ENCODE peak calls at places on chromosomes 2 and 18, in seven cellular contexts. C, Q, B, X, E, O and M are unnamed samples.

GRCh38 chr2:140786585-140786984 is 1344.2 kb downstream of the LRP1B start:
- DNase-seq in Q (no peak), C (no peak), O (no peak), E (no peak), X (no peak), B (no peak), M (no peak)

GRCh38 chr2:218485986-218486667 is 67.2 kb downstream of the VIL1 start:
- DNase-seq in C (no peak), B (peak; percentile 48), X (no peak), E (no peak), Q (no peak), O (no peak), M (no peak)

GRCh38 chr18:79589601-79590091 is 90.0 kb upstream of the CTDP1 start:
- DNase-seq in E (no peak), B (no peak), X (no peak), O (no peak), Q (no peak), C (no peak), M (no peak)

GRCh38 chr2:33240178-33240577 is 236.3 kb upstream of the RASGRP3 start:
- DNase-seq in O (no peak), X (no peak), E (no peak), Q (no peak), C (no peak), B (peak; percentile 66), M (no peak)

GRCh38 chr18:56168049-56168781 is 470.2 kb downstream of the TXNL1 start:
- DNase-seq in B (no peak), E (no peak), X (no peak), O (no peak), C (no peak), Q (no peak), M (no peak)

GRCh38 chr18:25915907-25916306 is 174.5 kb downstream of the SS18 start:
- DNase-seq in X (no peak), C (no peak), Q (no peak), E (no peak), B (no peak), O (no peak), M (no peak)

GRCh38 chr2:179861027-179861776 is at the start of gene ZNF385B:
- DNase-seq in X (no peak), Q (no peak), O (peak; percentile 44), E (no peak), C (no peak), B (no peak), M (no peak)

GRCh38 chr2:114123925-114124324 is 234.0 kb downstream of the ACTR3 start:
- DNase-seq in C (no peak), B (no peak), X (no peak), E (no peak), O (no peak), Q (no peak), M (no peak)

GRCh38 chr2:34524115-34524514 is 925.0 kb upstream of the FAM98A start:
- DNase-seq in X (no peak), E (no peak), O (no peak), C (no peak), B (no peak), Q (no peak), M (no peak)

GRCh38 chr18:79784965-79785770 is 12.6 kb upstream of the KCNG2 start:
- DNase-seq in B (no peak), X (no peak), Q (no peak), E (no peak), O (no peak), C (no peak), M (no peak)

GRCh38 chr2:206082298-206082843 is 3.6 kb downstream of the INO80D start:
- DNase-seq in B (no peak), C (no peak), O (no peak), E (no peak), X (no peak), Q (no peak), M (no peak)

GRCh38 chr2:223528036-223528435 is 74.1 kb downstream of the SCG2 start:
- DNase-seq in B (no peak), O (no peak), Q (no peak), E (no peak), X (no peak), C (no peak), M (no peak)

GRCh38 chr2:55490554-55490953 is 29.0 kb upstream of the CFAP36 start:
- DNase-seq in Q (no peak), O (no peak), X (no peak), E (no peak), B (peak; percentile 65), C (no peak), M (peak; percentile 67)

GRCh38 chr2:240949791-240950705 is 43.9 kb downstream of the CROCC2 start:
- DNase-seq in O (no peak), E (no peak), X (no peak), C (peak; percentile 36), Q (no peak), B (no peak), M (peak; percentile 12)

GRCh38 chr18:23053756-23054457 is 81.4 kb upstream of the CABLES1 start:
- DNase-seq in C (peak; percentile 66), Q (no peak), O (no peak), E (no peak), B (peak; percentile 50), X (peak; percentile 63), M (no peak)

GRCh38 chr2:170493698-170494097 is 221.4 kb upstream of the SP5 start:
- DNase-seq in Q (no peak), X (no peak), C (no peak), B (no peak), E (no peak), O (no peak), M (no peak)

GRCh38 chr2:189685540-189686229 is 11.2 kb downstream of the ANKAR start:
- DNase-seq in E (no peak), X (no peak), O (no peak), Q (peak; percentile 26), B (no peak), C (no peak), M (peak; percentile 41)

GRCh38 chr2:206801417-206801772 is 36.0 kb downstream of the FASTKD2 start:
- DNase-seq in C (no peak), B (no peak), E (no peak), O (no peak), X (no peak), Q (no peak), M (no peak)

GRCh38 chr2:170276926-170277571 is 99.1 kb downstream of the MYO3B start:
- DNase-seq in E (no peak), B (no peak), O (no peak), C (no peak), X (no peak), Q (no peak), M (no peak)

GRCh38 chr2:64291181-64291580 is 147.0 kb upstream of the PELI1 start:
- DNase-seq in E (no peak), O (no peak), C (no peak), X (peak; percentile 83), B (no peak), Q (peak; percentile 53), M (no peak)

GRCh38 chr2:119943058-119943457 is 69.8 kb upstream of the EPB41L5 start:
- DNase-seq in E (no peak), O (no peak), C (no peak), Q (peak; percentile 4), B (no peak), X (no peak), M (no peak)

GRCh38 chr18:3380384-3380961 is 69.5 kb upstream of the TGIF1 start:
- DNase-seq in C (no peak), O (no peak), Q (peak; percentile 62), E (no peak), X (no peak), B (no peak), M (no peak)

GRCh38 chr2:172370821-172371455 is 56.4 kb upstream of the ITGA6 start:
- DNase-seq in Q (no peak), C (no peak), O (no peak), E (no peak), X (no peak), B (no peak), M (no peak)

GRCh38 chr2:240277073-240277806 is 136.8 kb upstream of the OTOS start:
- DNase-seq in C (no peak), E (no peak), O (no peak), Q (no peak), B (no peak), X (peak; percentile 86), M (no peak)

GRCh38 chr2:170716851-170717598 is 1.9 kb downstream of the SP5 start:
- DNase-seq in Q (no peak), E (no peak), B (peak; percentile 69), X (peak; percentile 70), O (peak; percentile 75), C (no peak), M (peak; percentile 23)

GRCh38 chr18:8423051-8423558 is 186.1 kb upstream of the RAB12 start:
- DNase-seq in Q (peak; percentile 52), X (no peak), O (no peak), E (no peak), B (peak; percentile 57), C (no peak), M (no peak)

GRCh38 chr2:182779323-182779722 is 63.3 kb downstream of the DNAJC10 start:
- DNase-seq in Q (no peak), X (no peak), B (no peak), C (no peak), O (no peak), E (no peak), M (no peak)

GRCh38 chr2:235511187-235511661 is 17.4 kb downstream of the AGAP1 start:
- DNase-seq in Q (peak; percentile 50), C (no peak), B (peak; percentile 48), E (no peak), X (no peak), O (no peak), M (no peak)

GRCh38 chr18:4068552-4069158 is 386.5 kb downstream of the DLGAP1 start:
- DNase-seq in Q (peak; percentile 41), X (no peak), E (no peak), O (peak; percentile 38), B (peak; percentile 34), C (no peak), M (no peak)

GRCh38 chr2:240013343-240013742 is 11.8 kb downstream of the NDUFA10 start:
- DNase-seq in Q (no peak), C (no peak), B (no peak), E (no peak), X (no peak), O (no peak), M (no peak)

GRCh38 chr18:66825347-66825746 is 221.5 kb upstream of the CDH19 start:
- DNase-seq in C (no peak), O (no peak), X (no peak), B (no peak), Q (no peak), E (no peak), M (no peak)

GRCh38 chr18:47877892-47878291 is 52.6 kb downstream of the SMAD2 start:
- DNase-seq in E (no peak), X (no peak), O (no peak), B (no peak), Q (no peak), C (no peak), M (no peak)

GRCh38 chr2:240348522-240348921 is 86.9 kb upstream of the GPC1 start:
- DNase-seq in B (no peak), E (no peak), X (peak; percentile 44), C (no peak), O (no peak), Q (no peak), M (no peak)

GRCh38 chr2:2024751-2025481 is 280.6 kb upstream of the PXDN start:
- DNase-seq in C (no peak), E (no peak), Q (no peak), O (no peak), B (no peak), X (no peak), M (no peak)

GRCh38 chr18:27181726-27182125 is 3.4 kb downstream of the CHST9 start:
- DNase-seq in E (no peak), B (no peak), O (no peak), C (no peak), X (no peak), Q (no peak), M (no peak)

GRCh38 chr2:38317725-38318124 is 59.3 kb downstream of the ATL2 start:
- DNase-seq in X (no peak), Q (no peak), E (no peak), B (no peak), O (no peak), C (no peak), M (no peak)

GRCh38 chr18:42363446-42363845 is 408.4 kb downstream of the PIK3C3 start:
- DNase-seq in O (no peak), Q (no peak), E (no peak), C (no peak), X (no peak), B (no peak), M (no peak)